ENCODE peak calls at places on chromosomes 16 and 17, in nine cellular contexts. H is astrocyte, D is AG10803, A is left ventricle myocardium inferior, Y is breast epithelium, Q is psoas muscle, G is fibroblast of mammary gland, B is mesenchymal stem cell, S is stomach. W is an unnamed sample.

GRCh38 chr17:7704601-7705268 is at the start of gene EFNB3:
- DNase-seq in H (peak; percentile 32), D (no peak), A (no peak), Y (no peak), Q (no peak), G (no peak), B (peak; percentile 38), S (no peak), W (no peak)

GRCh38 chr16:11708421-11708820 is 34.2 kb downstream of the TXNDC11 start:
- DNase-seq in H (peak; percentile 45), D (peak; percentile 21), A (no peak), Y (no peak), Q (no peak), G (peak; percentile 42), B (no peak), S (no peak), W (no peak)

GRCh38 chr17:66002807-66003206 is 189.1 kb downstream of the CEP112 start:
- DNase-seq in H (no peak), D (peak; percentile 8), A (no peak), Y (no peak), Q (no peak), G (no peak), B (peak; percentile 13), S (no peak), W (no peak)

GRCh38 chr17:15957206-15957605 is 12.3 kb downstream of the ADORA2B start:
- DNase-seq in H (no peak), D (no peak), A (no peak), Y (no peak), Q (no peak), G (no peak), B (peak; percentile 38), S (no peak), W (no peak)

GRCh38 chr16:87881327-87882200 is 12.3 kb upstream of the SLC7A5 start:
- DNase-seq in H (no peak), D (no peak), A (no peak), Y (no peak), Q (no peak), G (no peak), B (no peak), S (no peak), W (no peak)

GRCh38 chr16:48596326-48596725 is 13.7 kb downstream of the N4BP1 start:
- DNase-seq in H (no peak), D (no peak), A (no peak), Y (no peak), Q (no peak), G (no peak), B (no peak), S (no peak), W (no peak)

GRCh38 chr16:54847207-54847606 is 83.5 kb upstream of the IRX5 start:
- DNase-seq in H (peak; percentile 30), D (no peak), A (no peak), Y (peak; percentile 76), Q (no peak), G (peak; percentile 2), B (no peak), S (no peak), W (no peak)

GRCh38 chr16:47970291-47970931 is 185.4 kb downstream of the ABCC12 start:
- DNase-seq in H (peak; percentile 36), D (peak; percentile 25), A (no peak), Y (no peak), Q (no peak), G (peak; percentile 40), B (peak; percentile 57), S (no peak), W (no peak)

GRCh38 chr16:29687755-29688154 is 8.8 kb downstream of the QPRT start:
- DNase-seq in H (no peak), D (no peak), A (no peak), Y (no peak), Q (no peak), G (no peak), B (no peak), S (no peak), W (no peak)

GRCh38 chr17:77504652-77505459 is 364.1 kb downstream of the SEC14L1 start:
- DNase-seq in H (no peak), D (no peak), A (no peak), Y (no peak), Q (peak; percentile 24), G (no peak), B (no peak), S (no peak), W (no peak)

GRCh38 chr17:64281962-64282752 is 19.1 kb upstream of the TEX2 start:
- DNase-seq in H (peak; percentile 59), D (peak; percentile 79), A (peak; percentile 38), Y (peak; percentile 52), Q (peak; percentile 59), G (peak; percentile 85), B (peak; percentile 75), S (peak; percentile 68), W (peak; percentile 56)

GRCh38 chr17:7279453-7279852 is 2.1 kb upstream of the SLC2A4 start:
- DNase-seq in H (no peak), D (no peak), A (no peak), Y (no peak), Q (no peak), G (no peak), B (no peak), S (no peak), W (no peak)

GRCh38 chr16:56352351-56353053 is 72.8 kb downstream of the AMFR start:
- DNase-seq in H (no peak), D (no peak), A (no peak), Y (no peak), Q (peak; percentile 37), G (no peak), B (no peak), S (no peak), W (no peak)

GRCh38 chr17:57956311-57957119 is 1.3 kb upstream of the CUEDC1 start:
- DNase-seq in H (no peak), D (no peak), A (no peak), Y (peak; percentile 16), Q (peak; percentile 42), G (no peak), B (no peak), S (peak; percentile 20), W (no peak)

GRCh38 chr17:81520021-81520894 is 7.7 kb upstream of the ACTG1 start:
- DNase-seq in H (no peak), D (no peak), A (no peak), Y (no peak), Q (peak; percentile 49), G (no peak), B (no peak), S (no peak), W (no peak)
- H3K4me3 ChIP-seq in H (no peak overlapping the region), D (no peak overlapping the region), A (peak overlapping the region; percentile 93), Y (peak overlapping the region; percentile 69), Q (no peak overlapping the region), G (no peak overlapping the region), B (no peak overlapping the region), S (no peak overlapping the region), W (no peak overlapping the region)

GRCh38 chr17:13590441-13590840 is 11.3 kb downstream of the HS3ST3A1 start:
- DNase-seq in H (no peak), D (no peak), A (no peak), Y (no peak), Q (no peak), G (no peak), B (peak; percentile 24), S (no peak), W (no peak)
- H3K4me3 ChIP-seq in H (no peak overlapping the region), D (no peak overlapping the region), A (no peak overlapping the region), Y (no peak overlapping the region), Q (no peak overlapping the region), G (no peak overlapping the region), B (no peak overlapping the region), S (no peak overlapping the region), W (no peak overlapping the region)

GRCh38 chr17:79928502-79929256 is 89.4 kb upstream of the CBX4 start:
- DNase-seq in H (no peak), D (no peak), A (no peak), Y (no peak), Q (no peak), G (no peak), B (no peak), S (no peak), W (no peak)

GRCh38 chr17:79930077-79930785 is 91.0 kb upstream of the CBX4 start:
- DNase-seq in H (no peak), D (no peak), A (no peak), Y (no peak), Q (no peak), G (no peak), B (no peak), S (no peak), W (no peak)

GRCh38 chr17:79927688-79928501 is 88.7 kb upstream of the CBX4 start:
- DNase-seq in H (no peak), D (no peak), A (no peak), Y (no peak), Q (no peak), G (no peak), B (no peak), S (no peak), W (no peak)

GRCh38 chr17:79930786-79931516 is 91.7 kb upstream of the CBX4 start:
- DNase-seq in H (no peak), D (no peak), A (no peak), Y (no peak), Q (no peak), G (no peak), B (no peak), S (no peak), W (no peak)

DNA sequence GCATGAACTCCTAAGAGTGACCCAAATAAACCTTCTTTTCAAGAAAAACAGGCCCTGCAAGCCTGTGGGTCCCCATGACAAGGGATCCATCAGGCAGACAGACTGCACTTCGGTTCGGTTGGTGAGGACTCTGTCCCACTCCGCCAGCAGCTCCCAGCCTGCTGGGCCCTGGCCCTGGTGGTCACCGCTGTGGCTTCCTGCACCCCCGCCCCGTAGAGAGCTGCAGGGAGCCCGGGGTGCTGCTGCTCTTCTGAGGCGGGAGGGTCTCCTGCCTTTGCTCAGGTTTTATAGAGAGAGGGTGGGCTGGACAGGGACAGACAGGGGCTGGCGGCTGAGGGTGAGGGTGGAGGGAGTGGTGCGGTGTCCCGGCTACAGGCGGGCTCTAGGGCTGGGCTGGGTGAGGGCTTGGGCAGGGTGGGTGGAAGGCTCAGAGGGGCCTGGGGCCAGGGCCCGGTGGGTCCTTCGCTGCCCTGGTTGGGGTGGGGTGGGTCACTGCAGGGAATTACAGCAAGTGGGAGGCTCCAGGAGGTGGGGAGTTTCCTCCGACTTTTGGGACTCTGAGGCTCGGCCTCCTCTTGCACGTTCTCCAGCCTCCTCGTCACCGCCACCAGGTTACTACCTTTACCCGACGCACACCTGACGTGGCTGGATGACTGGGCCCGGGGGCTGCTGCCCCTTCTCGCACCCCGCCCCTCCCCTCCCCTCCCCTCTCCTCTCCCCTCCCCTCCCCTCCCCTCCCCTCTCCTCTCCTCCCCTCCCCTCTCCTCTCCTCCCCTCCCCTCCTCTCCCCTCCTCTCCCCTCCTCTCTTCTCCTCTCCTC is 90.2 kb upstream of the CBX4 start:
- DNase-seq in H (no peak), D (no peak), A (no peak), Y (no peak), Q (no peak), G (no peak), B (no peak), S (no peak), W (no peak)
- H3K4me3 ChIP-seq in H (no peak overlapping the region), D (no peak overlapping the region), A (peak overlapping the region; percentile 45), Y (no peak overlapping the region), Q (no peak overlapping the region), G (no peak overlapping the region), B (peak overlapping the region; percentile 53), S (no peak overlapping the region), W (peak overlapping the region; percentile 47)

DNA sequence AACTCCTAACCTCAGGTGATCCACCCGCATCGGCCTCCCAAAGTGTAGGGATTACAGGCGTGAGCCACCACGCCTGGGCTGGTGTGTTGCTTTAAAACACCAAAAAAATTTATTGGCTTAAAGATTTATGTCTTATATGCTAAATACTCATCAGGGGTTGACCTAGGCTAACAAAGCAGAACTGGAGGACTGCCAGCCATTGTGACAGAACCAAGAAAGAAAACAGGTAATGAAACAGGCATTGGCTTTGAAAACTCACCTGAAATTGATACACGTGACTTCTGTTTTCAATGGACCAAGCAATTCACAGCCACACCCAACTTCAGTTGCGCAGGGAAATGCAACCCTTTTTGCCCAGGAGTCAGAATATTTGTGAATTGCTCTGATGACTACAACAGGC is 4.9 kb upstream of the PHAF1 start:
- DNase-seq in H (no peak), D (no peak), A (no peak), Y (peak; percentile 34), Q (no peak), G (no peak), B (no peak), S (no peak), W (no peak)
- H3K4me3 ChIP-seq in H (no peak overlapping the region), D (no peak overlapping the region), A (no peak overlapping the region), Y (no peak overlapping the region), Q (no peak overlapping the region), G (no peak overlapping the region), B (no peak overlapping the region), S (no peak overlapping the region), W (no peak overlapping the region)

W was measured in heart right ventricle.